ENCODE peak calls at places on chromosome 12, in five cellular contexts. One of them, this sample, is unnamed.

GRCh38 chr12:51536159-51536558 is 54.9 kb upstream of the SCN8A start:
- DNase-seq in endothelial cell of umbilical vein: no peak
- DNase-seq in GM20000: no peak
- DNase-seq in hippocampal formation: no peak
- DNase-seq in endothelial cell: no peak
- DNase-seq in this sample: no peak

GRCh38 chr12:9337656-9338055 is 129.5 kb upstream of the PZP start:
- DNase-seq in GM20000: no peak
- DNase-seq in hippocampal formation: no peak
- DNase-seq in endothelial cell of umbilical vein: no peak
- DNase-seq in endothelial cell: no peak
- DNase-seq in this sample: no peak

GRCh38 chr12:101939856-101940265 is 62.5 kb downstream of the DRAM1 start:
- DNase-seq in endothelial cell: peak; percentile 59
- DNase-seq in GM20000: peak; percentile 45
- DNase-seq in endothelial cell of umbilical vein: peak; percentile 76
- DNase-seq in hippocampal formation: peak; percentile 69
- DNase-seq in this sample: peak; percentile 87

GRCh38 chr12:76820888-76821482 is 57.1 kb downstream of the ZDHHC17 start:
- DNase-seq in GM20000: peak; percentile 5
- DNase-seq in endothelial cell: peak; percentile 39
- DNase-seq in endothelial cell of umbilical vein: peak; percentile 11
- DNase-seq in hippocampal formation: peak; percentile 9
- DNase-seq in this sample: peak; percentile 44

GRCh38 chr12:77013091-77013490 is 52.3 kb downstream of the E2F7 start:
- DNase-seq in endothelial cell: no peak
- DNase-seq in endothelial cell of umbilical vein: no peak
- DNase-seq in GM20000: no peak
- DNase-seq in hippocampal formation: no peak
- DNase-seq in this sample: no peak

GRCh38 chr12:4401108-4401507 is 21.6 kb upstream of the FGF23 start:
- DNase-seq in endothelial cell of umbilical vein: no peak
- DNase-seq in hippocampal formation: no peak
- DNase-seq in GM20000: no peak
- DNase-seq in endothelial cell: no peak
- DNase-seq in this sample: no peak

GRCh38 chr12:113852273-113852672 is 113.9 kb downstream of the RBM19 start:
- DNase-seq in GM20000: no peak
- DNase-seq in hippocampal formation: no peak
- DNase-seq in endothelial cell of umbilical vein: no peak
- DNase-seq in endothelial cell: no peak
- DNase-seq in this sample: peak; percentile 49

GRCh38 chr12:6332459-6332858 is 9.4 kb downstream of the TNFRSF1A start:
- DNase-seq in GM20000: no peak
- DNase-seq in hippocampal formation: no peak
- DNase-seq in endothelial cell of umbilical vein: peak; percentile 50
- DNase-seq in endothelial cell: no peak
- DNase-seq in this sample: no peak

GRCh38 chr12:948238-948637 is 1.3 kb downstream of the RAD52 start:
- DNase-seq in GM20000: no peak
- DNase-seq in endothelial cell: no peak
- DNase-seq in hippocampal formation: no peak
- DNase-seq in endothelial cell of umbilical vein: no peak
- DNase-seq in this sample: no peak

GRCh38 chr12:95637471-95638155 is 86.3 kb upstream of the USP44 start:
- DNase-seq in endothelial cell: no peak
- DNase-seq in endothelial cell of umbilical vein: peak; percentile 100
- DNase-seq in hippocampal formation: no peak
- DNase-seq in GM20000: no peak
- DNase-seq in this sample: no peak

GRCh38 chr12:50239355-50239891 is 43.9 kb downstream of the LIMA1 start:
- DNase-seq in endothelial cell: no peak
- DNase-seq in endothelial cell of umbilical vein: no peak
- DNase-seq in GM20000: no peak
- DNase-seq in hippocampal formation: no peak
- DNase-seq in this sample: no peak

GRCh38 chr12:46948936-46949555 is 123.2 kb upstream of the SLC38A4 start:
- DNase-seq in GM20000: no peak
- DNase-seq in endothelial cell of umbilical vein: no peak
- DNase-seq in hippocampal formation: no peak
- DNase-seq in endothelial cell: no peak
- DNase-seq in this sample: no peak